ENCODE peak calls at places on chromosomes 7 and 10, in four cellular contexts. K is GM12878, H is HepG2, F is K562. V is an unnamed sample.

GRCh38 chr7:100366411-100367250 is 6.7 kb upstream of the PILRA start:
- DNase-seq in K (peak; percentile 58), H (no peak), F (peak; percentile 20), V (no peak)

GRCh38 chr7:17362439-17363095 is 64.1 kb downstream of the AHR start:
- DNase-seq in K (no peak), H (no peak), F (no peak), V (peak; percentile 5)

GRCh38 chr7:151281686-151282085 is 33.2 kb upstream of the SMARCD3 start:
- DNase-seq in K (no peak), H (no peak), F (no peak), V (no peak)

GRCh38 chr7:81195033-81195432 is 276.2 kb upstream of the SEMA3C start:
- DNase-seq in K (no peak), H (peak; percentile 3), F (no peak), V (no peak)

GRCh38 chr10:28594401-28594800 is 61.5 kb downstream of the WAC start:
- DNase-seq in K (no peak), H (no peak), F (no peak), V (no peak)

GRCh38 chr10:80554050-80554449 is 16.3 kb downstream of the SH2D4B start:
- DNase-seq in K (no peak), H (no peak), F (no peak), V (no peak)

GRCh38 chr10:613217-613616 is 76.3 kb downstream of the DIP2C start:
- DNase-seq in K (no peak), H (no peak), F (no peak), V (no peak)

GRCh38 chr7:138891446-138891810 is 89.8 kb downstream of the KIAA1549 start:
- DNase-seq in K (no peak), H (no peak), F (no peak), V (peak; percentile 80)

GRCh38 chr7:158997471-158997870 is 141.1 kb downstream of the DYNC2I1 start:
- DNase-seq in K (no peak), H (no peak), F (no peak), V (peak; percentile 79)
- TF ChIP-seq MXI1 in K (no peak), H (no peak), F (no peak), V (no peak)

GRCh38 chr10:131200856-131201470 is 110.6 kb downstream of the TCERG1L start:
- DNase-seq in K (no peak), H (no peak), F (no peak), V (no peak)

GRCh38 chr10:131196176-131196885 is 115.2 kb downstream of the TCERG1L start:
- DNase-seq in K (no peak), H (no peak), F (no peak), V (no peak)

GRCh38 chr10:131199646-131200045 is 111.9 kb downstream of the TCERG1L start:
- DNase-seq in K (no peak), H (no peak), F (no peak), V (no peak)

GRCh38 chr10:131198401-131198800 is 113.1 kb downstream of the TCERG1L start:
- DNase-seq in K (no peak), H (no peak), F (no peak), V (no peak)

DNA sequence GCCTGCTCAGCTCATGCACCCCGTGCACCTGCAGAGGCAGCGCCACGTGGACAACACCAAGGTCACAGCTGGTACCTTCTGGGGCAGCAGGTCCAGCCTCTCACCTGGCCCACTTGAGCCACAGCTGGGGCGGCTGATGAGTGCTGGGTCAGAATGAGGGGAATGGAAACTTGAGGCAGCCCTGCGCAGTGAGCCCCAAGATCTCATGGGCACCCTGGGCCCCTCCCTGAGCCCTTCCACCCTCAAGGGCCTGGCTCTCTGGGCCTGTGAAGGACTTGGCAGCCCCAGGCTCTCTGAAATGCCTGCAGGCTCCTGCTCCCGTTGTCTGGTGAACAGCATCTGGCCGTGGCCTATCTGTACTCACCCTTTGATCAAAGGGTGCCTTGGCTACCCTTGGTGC is 112.7 kb downstream of the TCERG1L start:
- DNase-seq in K (no peak), H (no peak), F (no peak), V (no peak)
- TF ChIP-seq TAF1 in K (no peak), H (no peak), F (no peak), V (no peak)

GRCh38 chr10:127302343-127302742 is 106.0 kb upstream of the INSYN2A start:
- DNase-seq in K (no peak), H (peak; percentile 43), F (no peak), V (no peak)
- TF ChIP-seq MXI1 in K (no peak), H (no peak), F (no peak), V (no peak)

GRCh38 chr7:102849538-102849937 is 63.3 kb upstream of the LRRC17 start:
- DNase-seq in K (no peak), H (no peak), F (no peak), V (no peak)
- TF ChIP-seq TAF1 in K (no peak), H (no peak), F (no peak), V (no peak)

DNA sequence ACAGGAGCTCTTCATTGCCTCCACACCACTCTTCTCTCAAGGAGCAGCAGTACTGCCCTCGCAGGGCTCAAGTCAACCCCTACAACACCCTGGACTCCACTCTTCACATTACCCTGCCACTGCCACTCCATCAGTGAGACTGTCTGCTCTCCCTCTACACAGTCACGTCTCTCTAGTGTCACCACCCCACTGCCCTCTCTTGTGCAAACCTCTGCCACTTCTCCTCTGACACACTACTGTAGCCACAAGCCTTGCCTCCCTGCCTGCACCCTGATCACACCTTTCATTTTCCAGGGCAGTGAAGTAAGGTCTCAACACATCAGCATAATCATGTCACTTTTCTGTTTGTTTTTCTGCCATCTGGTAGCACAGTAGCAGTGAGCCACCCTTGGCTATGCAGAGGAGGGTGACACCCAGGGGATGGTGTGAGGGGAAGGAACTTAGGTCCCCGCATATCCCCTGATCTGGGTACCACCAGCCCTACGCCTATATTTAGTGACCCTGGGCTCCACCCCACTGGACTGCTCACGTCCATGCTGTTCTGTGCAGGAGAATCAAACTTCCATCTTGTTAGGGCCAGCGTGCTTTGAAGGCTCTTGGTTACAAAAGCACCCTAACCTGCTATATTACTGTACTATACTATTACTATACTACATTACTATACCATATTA is 1.6 kb downstream of the C10orf143 start:
- DNase-seq in K (no peak), H (no peak), F (no peak), V (no peak)
- TF ChIP-seq MXI1 in K (no peak), H (no peak), F (no peak), V (no peak)

GRCh38 chr10:27345455-27345909 is 104.9 kb upstream of the ACBD5 start:
- DNase-seq in K (peak; percentile 23), H (no peak), F (no peak), V (no peak)
- TF ChIP-seq TAF1 in K (no peak), H (no peak), F (no peak), V (no peak)

GRCh38 chr10:122990278-122990677 is 10.1 kb downstream of the PSTK start:
- DNase-seq in K (no peak), H (no peak), F (no peak), V (no peak)

GRCh38 chr10:122988501-122988900 is 8.3 kb downstream of the PSTK start:
- DNase-seq in K (no peak), H (no peak), F (no peak), V (no peak)

GRCh38 chr10:122983898-122984297 is 3.7 kb downstream of the PSTK start:
- DNase-seq in K (no peak), H (no peak), F (no peak), V (no peak)

GRCh38 chr10:122984708-122985107 is 4.5 kb downstream of the PSTK start:
- DNase-seq in K (no peak), H (no peak), F (no peak), V (no peak)

DNA sequence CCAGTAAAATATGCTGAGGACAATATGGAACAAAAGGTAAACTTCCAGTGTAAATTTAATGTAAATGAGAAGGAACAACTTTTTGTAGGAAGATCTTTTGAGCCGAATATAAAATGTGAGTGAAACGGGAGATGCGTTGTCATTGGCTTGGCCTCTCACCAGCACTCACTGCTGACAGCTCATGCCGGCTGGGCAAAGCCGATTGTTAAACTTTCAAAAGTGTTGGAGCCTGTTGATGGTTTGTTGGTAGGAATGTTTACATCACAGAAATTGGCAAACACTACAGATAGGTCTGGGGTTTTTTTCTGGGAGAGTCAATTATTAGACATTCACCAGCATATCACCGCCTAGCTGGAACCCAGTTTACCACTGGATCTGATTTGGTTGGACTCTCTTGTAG is 6.1 kb downstream of the PSTK start:
- DNase-seq in K (no peak), H (no peak), F (no peak), V (no peak)
- TF ChIP-seq MXI1 in K (no peak), H (no peak), F (no peak), V (no peak)

V was measured in SK-N-SH.